ENCODE peak calls at places on chromosomes 12 and 14, in eight cellular contexts. W, Q, G, F, M, J, X and H are unnamed samples.
A peak's percentile ranks its signal among the peaks of the same experiment; 100 is the strongest.

GRCh38 chr12:101209319-101210302 is at the start of gene SLC5A8:
- DNase-seq in M (no peak), Q (peak; percentile 65), F (no peak), W (no peak), G (no peak), X (no peak), J (peak; percentile 11), H (no peak)

GRCh38 chr12:124516850-124517249 is 50.6 kb downstream of the NCOR2 start:
- DNase-seq in X (no peak), G (no peak), M (no peak), F (no peak), Q (no peak), W (no peak), J (no peak), H (no peak)

GRCh38 chr14:92990456-92991430 is 67.8 kb downstream of the CHGA start:
- DNase-seq in X (no peak), W (no peak), Q (no peak), J (no peak), G (no peak), M (no peak), F (no peak), H (no peak)

GRCh38 chr12:120115692-120116442 is 686 bp downstream of the RAB35 start:
- DNase-seq in J (peak; percentile 38), Q (peak; percentile 42), M (peak; percentile 20), W (peak; percentile 47), F (no peak), G (no peak), X (no peak), H (no peak)

GRCh38 chr12:12230275-12230674 is 36.6 kb downstream of the LRP6 start:
- DNase-seq in J (no peak), M (no peak), X (no peak), Q (no peak), W (no peak), F (no peak), G (no peak), H (no peak)

GRCh38 chr14:36604757-36605505 is 22.5 kb upstream of the NKX2-8 start:
- DNase-seq in F (peak; percentile 40), X (no peak), Q (peak; percentile 54), M (peak; percentile 70), G (peak; percentile 63), W (peak; percentile 80), J (peak; percentile 80), H (peak; percentile 53)

GRCh38 chr14:95660550-95661515 is 25.4 kb upstream of the TCL1B start:
- DNase-seq in W (no peak), M (no peak), G (no peak), X (no peak), Q (no peak), F (no peak), J (no peak), H (no peak)

GRCh38 chr14:104401785-104402184 is 177.8 kb upstream of the C14orf180 start:
- DNase-seq in M (no peak), J (no peak), W (no peak), Q (no peak), G (no peak), X (no peak), F (no peak), H (no peak)

GRCh38 chr12:3510597-3510996 is 19.6 kb downstream of the PRMT8 start:
- DNase-seq in Q (no peak), G (no peak), X (no peak), W (no peak), J (no peak), F (no peak), M (no peak), H (no peak)

GRCh38 chr14:22556990-22557623 is 31.9 kb downstream of the DAD1 start:
- DNase-seq in M (peak; percentile 76), Q (peak; percentile 81), W (peak; percentile 72), G (peak; percentile 48), F (no peak), J (peak; percentile 72), X (peak; percentile 32), H (peak; percentile 85)
- H3K4me3 ChIP-seq in M (peak overlapping the region; percentile 26), Q (peak overlapping the region; percentile 29), W (peak overlapping the region; percentile 48), G (peak overlapping the region; percentile 33), F (peak overlapping the region; percentile 40), J (no peak overlapping the region), X (peak overlapping the region; percentile 31), H (peak overlapping the region; percentile 26)

DNA sequence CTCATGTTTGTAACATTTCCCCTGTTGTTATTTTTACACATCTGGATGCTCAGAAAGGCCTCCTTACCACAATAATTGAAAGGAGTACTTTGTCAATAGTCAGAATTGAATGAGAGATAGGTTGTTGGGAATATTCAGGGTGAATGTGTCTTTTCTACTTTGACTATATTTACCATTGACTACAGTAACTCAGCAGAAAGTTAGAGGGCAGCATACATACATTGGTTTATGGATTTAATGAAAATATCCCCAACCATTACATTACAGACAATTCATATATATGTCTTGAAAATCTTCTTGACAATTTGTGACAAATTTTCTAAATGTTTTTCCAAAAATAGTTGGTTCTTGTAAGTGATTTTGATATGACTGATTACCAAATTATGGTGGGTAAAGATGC is 97.7 kb downstream of the NTS start:
- DNase-seq in G (no peak), J (peak; percentile 8), W (no peak), M (no peak), F (no peak), X (no peak), Q (no peak), H (no peak)
- TF ChIP-seq CTCF in G (peak; percentile 27), J (peak; percentile 21), W (no peak), M (peak; percentile 18), F (no peak), X (no peak), Q (no peak), H (no peak)

DNA sequence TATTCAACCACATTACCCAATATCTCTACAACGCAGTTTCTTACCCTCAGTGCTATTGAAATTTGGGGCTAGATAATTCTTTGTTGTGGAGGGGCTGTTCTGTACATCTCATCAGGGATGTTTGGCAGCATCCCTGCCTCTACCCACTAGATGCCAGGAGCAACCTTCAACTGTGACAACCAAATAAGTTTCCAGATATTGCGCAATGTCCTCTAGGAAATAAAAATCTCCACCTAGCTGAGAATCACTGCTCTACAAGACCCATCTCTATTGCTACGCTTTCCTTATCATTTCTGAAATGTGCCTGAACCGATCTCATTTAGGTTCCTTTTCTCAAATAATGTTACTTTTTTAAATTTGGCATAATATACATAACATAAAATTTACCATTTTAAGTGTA is 155.2 kb upstream of the G2E3 start:
- DNase-seq in X (no peak), W (no peak), F (no peak), Q (no peak), M (no peak), J (no peak), G (no peak), H (no peak)
- H3K4me3 ChIP-seq in X (no peak overlapping the region), W (no peak overlapping the region), F (no peak overlapping the region), Q (no peak overlapping the region), M (no peak overlapping the region), J (no peak overlapping the region), G (no peak overlapping the region), H (no peak overlapping the region)

GRCh38 chr12:107377596-107378385 is 284.4 kb upstream of the CRY1 start:
- DNase-seq in G (no peak), Q (no peak), F (no peak), W (no peak), M (no peak), X (no peak), J (no peak), H (no peak)

GRCh38 chr12:107375231-107375630 is 281.9 kb upstream of the CRY1 start:
- DNase-seq in Q (no peak), G (no peak), F (no peak), M (no peak), J (no peak), W (no peak), X (no peak), H (no peak)

GRCh38 chr12:107384645-107385044 is 291.3 kb upstream of the CRY1 start:
- DNase-seq in J (no peak), Q (no peak), X (no peak), W (no peak), M (no peak), G (no peak), F (no peak), H (no peak)

GRCh38 chr12:107385518-107385917 is 292.2 kb upstream of the CRY1 start:
- DNase-seq in X (no peak), Q (no peak), M (peak; percentile 29), G (no peak), W (peak; percentile 30), J (peak; percentile 96), F (no peak), H (no peak)

DNA sequence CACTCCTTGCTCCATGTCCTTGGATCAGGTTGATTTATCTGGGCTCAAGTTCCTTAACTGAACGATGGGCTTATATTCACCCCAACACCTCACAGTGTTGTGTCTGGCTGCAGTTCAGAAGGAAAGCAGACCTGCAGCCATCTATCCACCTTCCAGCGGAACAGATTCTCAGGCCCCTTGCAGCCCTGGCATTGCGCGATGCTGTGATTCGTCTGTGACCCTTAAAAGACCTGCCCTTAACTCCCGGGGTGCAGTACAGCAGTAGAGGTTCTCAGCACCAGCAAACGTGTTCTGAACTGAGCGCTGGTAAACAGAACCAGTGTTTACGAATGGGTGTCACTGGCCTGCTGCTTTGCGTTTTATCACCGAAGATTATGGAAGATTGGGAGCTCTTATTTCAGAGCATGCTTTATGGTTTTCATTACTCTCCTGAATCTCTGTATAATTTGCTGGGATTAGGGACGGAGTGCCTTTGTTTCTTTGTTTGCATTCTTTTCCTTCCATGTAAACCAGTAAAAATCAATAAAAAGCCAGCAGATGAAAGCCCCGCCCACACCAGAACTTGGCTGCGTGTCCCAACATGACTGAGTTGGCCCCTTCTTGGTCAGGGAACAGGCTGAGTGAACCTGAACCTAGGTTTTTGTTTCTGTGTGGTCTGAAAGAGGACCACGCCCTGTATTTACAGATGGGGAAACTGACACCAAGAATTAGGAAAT is 286.7 kb upstream of the CRY1 start:
- DNase-seq in X (no peak), M (peak; percentile 55), Q (no peak), G (peak; percentile 33), J (peak; percentile 75), F (no peak), W (no peak), H (peak; percentile 36)
- TF ChIP-seq CTCF in X (no peak), M (no peak), Q (no peak), G (no peak), J (no peak), F (no peak), W (no peak), H (no peak)

GRCh38 chr14:103095210-103095778 is 769 bp downstream of the EXOC3L4 start:
- DNase-seq in X (no peak), M (no peak), Q (no peak), G (no peak), W (no peak), F (no peak), J (no peak), H (no peak)
- H3K4me3 ChIP-seq in X (no peak overlapping the region), M (no peak overlapping the region), Q (no peak overlapping the region), G (no peak overlapping the region), W (no peak overlapping the region), F (no peak overlapping the region), J (no peak overlapping the region), H (peak overlapping the region; percentile 19)